ENCODE peak calls at places on chromosomes 6 and 20, in five cellular contexts. I is astrocyte, Y is dorsolateral prefrontal cortex, X is AG04450, O is HepG2. Q is an unnamed sample.

GRCh38 chr6:30740540-30740870 is 2.0 kb downstream of the FLOT1 start:
- DNase-seq in Y (no peak), O (no peak), I (no peak), X (no peak), Q (no peak)

GRCh38 chr6:43648248-43648647 is 3.4 kb downstream of the RSPH9 start:
- DNase-seq in O (no peak), X (no peak), Y (no peak), I (no peak), Q (no peak)

GRCh38 chr6:33803571-33804053 is at the start of gene MLN:
- DNase-seq in X (no peak), Y (no peak), I (no peak), O (no peak), Q (no peak)

GRCh38 chr20:64165866-64166600 is 1.8 kb downstream of the MYT1 start:
- DNase-seq in X (no peak), O (no peak), Y (no peak), I (no peak), Q (no peak)

GRCh38 chr6:137989696-137990095 is 117.5 kb downstream of the PERP start:
- DNase-seq in O (no peak), I (peak; percentile 22), X (no peak), Y (no peak), Q (no peak)

GRCh38 chr20:50995506-50995905 is 27.4 kb downstream of the KCNG1 start:
- DNase-seq in Y (no peak), I (no peak), X (no peak), O (no peak), Q (no peak)

GRCh38 chr6:96611342-96611964 is 48.5 kb downstream of the FHL5 start:
- DNase-seq in Y (no peak), O (no peak), X (no peak), I (no peak), Q (no peak)

GRCh38 chr6:24888967-24889366 is 46.8 kb downstream of the RIPOR2 start:
- DNase-seq in O (no peak), X (no peak), Y (no peak), I (no peak), Q (no peak)

GRCh38 chr6:21754891-21755290 is 161.3 kb downstream of the SOX4 start:
- DNase-seq in Y (no peak), O (no peak), X (no peak), I (peak; percentile 85), Q (peak; percentile 86)

GRCh38 chr6:133254552-133255228 is 13.5 kb downstream of the EYA4 start:
- DNase-seq in O (no peak), I (peak; percentile 47), Y (no peak), X (no peak), Q (no peak)

GRCh38 chr20:44747166-44748004 is 1.7 kb downstream of the KCNK15 start:
- DNase-seq in Y (peak; percentile 94), I (peak; percentile 50), X (peak; percentile 13), O (peak; percentile 64), Q (peak; percentile 93)

GRCh38 chr6:167093922-167094432 is 28.9 kb upstream of the CCR6 start:
- DNase-seq in I (no peak), Y (no peak), X (no peak), O (no peak), Q (no peak)

GRCh38 chr20:6583134-6583738 is 184.2 kb upstream of the BMP2 start:
- DNase-seq in O (peak; percentile 61), I (peak; percentile 25), X (no peak), Y (peak; percentile 29), Q (peak; percentile 57)

GRCh38 chr6:157597461-157598312 is 216.7 kb downstream of the ZDHHC14 start:
- DNase-seq in Y (peak; percentile 42), O (peak; percentile 56), I (no peak), X (no peak), Q (peak; percentile 39)

GRCh38 chr6:79750806-79751205 is 119.7 kb downstream of the SH3BGRL2 start:
- DNase-seq in Y (no peak), X (no peak), O (no peak), I (no peak), Q (no peak)

GRCh38 chr20:46243707-46244628 is 64.3 kb downstream of the CDH22 start:
- DNase-seq in O (no peak), Y (no peak), X (no peak), I (no peak), Q (peak; percentile 85)

GRCh38 chr20:2914160-2914559 is 40.9 kb downstream of the PTPRA start:
- DNase-seq in I (no peak), Y (no peak), O (peak; percentile 71), X (no peak), Q (no peak)

GRCh38 chr6:20056350-20056992 is 155.8 kb downstream of the MBOAT1 start:
- DNase-seq in I (peak; percentile 27), X (peak; percentile 20), Y (no peak), O (peak; percentile 48), Q (peak; percentile 38)

GRCh38 chr6:109772961-109773431 is 81.9 kb downstream of the FIG4 start:
- DNase-seq in X (no peak), O (no peak), I (peak; percentile 77), Y (no peak), Q (no peak)

GRCh38 chr6:108621117-108621516 is 60.4 kb downstream of the FOXO3 start:
- DNase-seq in I (peak; percentile 81), X (peak; percentile 21), O (no peak), Y (peak; percentile 31), Q (peak; percentile 45)

GRCh38 chr20:36855241-36855657 is 20.7 kb upstream of the TLDC2 start:
- DNase-seq in I (no peak), O (no peak), X (no peak), Y (no peak), Q (no peak)

GRCh38 chr6:90434096-90434495 is 137.5 kb upstream of the BACH2 start:
- DNase-seq in I (no peak), X (no peak), Y (no peak), O (no peak), Q (no peak)

GRCh38 chr6:92559002-92559401 is 860.4 kb downstream of the EPHA7 start:
- DNase-seq in Y (no peak), X (no peak), I (no peak), O (no peak), Q (no peak)

GRCh38 chr6:40376113-40376650 is 211.0 kb downstream of the LRFN2 start:
- DNase-seq in X (no peak), Y (no peak), O (no peak), I (no peak), Q (no peak)

GRCh38 chr6:136550330-136551071 is at the start of gene MAP7:
- DNase-seq in Y (peak; percentile 29), X (no peak), I (no peak), O (no peak), Q (peak; percentile 92)

GRCh38 chr6:1904494-1904854 is 294.8 kb downstream of the FOXC1 start:
- DNase-seq in I (no peak), O (no peak), X (no peak), Y (no peak), Q (no peak)

GRCh38 chr20:4038047-4038459 is 22.7 kb upstream of the RNF24 start:
- DNase-seq in I (peak; percentile 86), O (no peak), X (no peak), Y (no peak), Q (peak; percentile 43)

GRCh38 chr6:164099535-164099982 is 685.0 kb downstream of the QKI start:
- DNase-seq in Y (no peak), O (no peak), I (peak; percentile 14), X (no peak), Q (no peak)

GRCh38 chr6:164097056-164097455 is 682.5 kb downstream of the QKI start:
- DNase-seq in O (no peak), Y (no peak), X (no peak), I (no peak), Q (no peak)

GRCh38 chr6:164095056-164095455 is 680.5 kb downstream of the QKI start:
- DNase-seq in Y (no peak), I (peak; percentile 73), X (no peak), O (no peak), Q (no peak)

GRCh38 chr6:164098857-164099534 is 684.5 kb downstream of the QKI start:
- DNase-seq in O (peak; percentile 14), X (no peak), Y (no peak), I (peak; percentile 49), Q (no peak)

GRCh38 chr6:164097557-164098398 is 683.3 kb downstream of the QKI start:
- DNase-seq in X (no peak), Y (no peak), O (no peak), I (peak; percentile 85), Q (peak; percentile 37)
- TF ChIP-seq CTCF in X (no peak), Y (no peak), O (no peak), I (peak; percentile 13), Q (no peak)

GRCh38 chr6:149458196-149458595 is 26.6 kb downstream of the ZC3H12D start:
- DNase-seq in I (no peak), X (no peak), O (no peak), Y (no peak), Q (no peak)
- H3K27ac ChIP-seq in I (no peak overlapping the region), X (no peak overlapping the region), O (no peak overlapping the region), Y (no peak overlapping the region), Q (no peak overlapping the region)

GRCh38 chr6:27177454-27178000 is 70.0 kb upstream of the PRSS16 start:
- DNase-seq in Y (peak; percentile 89), X (no peak), I (peak; percentile 77), O (peak; percentile 65), Q (peak; percentile 88)
- TF ChIP-seq CTCF in Y (no peak), X (peak; percentile 52), I (peak; percentile 40), O (peak; percentile 58), Q (peak; percentile 79)

GRCh38 chr20:62876826-62877728 is 15.5 kb upstream of the TCFL5 start:
- DNase-seq in O (no peak), Y (no peak), I (no peak), X (no peak), Q (no peak)
- H3K27ac ChIP-seq in O (no peak overlapping the region), Y (peak overlapping the region; percentile 92), I (no peak overlapping the region), X (no peak overlapping the region), Q (peak overlapping the region; percentile 80)

GRCh38 chr6:111761783-111762312 is 111.4 kb downstream of the FYN start:
- DNase-seq in O (no peak), I (no peak), X (no peak), Y (peak; percentile 49), Q (no peak)

GRCh38 chr6:111765681-111766523 is 107.3 kb downstream of the FYN start:
- DNase-seq in O (no peak), X (no peak), I (peak; percentile 66), Y (no peak), Q (no peak)

GRCh38 chr6:111766524-111766857 is 106.8 kb downstream of the FYN start:
- DNase-seq in Y (no peak), X (no peak), I (no peak), O (no peak), Q (no peak)

GRCh38 chr6:111764238-111765182 is 108.7 kb downstream of the FYN start:
- DNase-seq in I (peak; percentile 61), X (no peak), O (no peak), Y (no peak), Q (no peak)

DNA sequence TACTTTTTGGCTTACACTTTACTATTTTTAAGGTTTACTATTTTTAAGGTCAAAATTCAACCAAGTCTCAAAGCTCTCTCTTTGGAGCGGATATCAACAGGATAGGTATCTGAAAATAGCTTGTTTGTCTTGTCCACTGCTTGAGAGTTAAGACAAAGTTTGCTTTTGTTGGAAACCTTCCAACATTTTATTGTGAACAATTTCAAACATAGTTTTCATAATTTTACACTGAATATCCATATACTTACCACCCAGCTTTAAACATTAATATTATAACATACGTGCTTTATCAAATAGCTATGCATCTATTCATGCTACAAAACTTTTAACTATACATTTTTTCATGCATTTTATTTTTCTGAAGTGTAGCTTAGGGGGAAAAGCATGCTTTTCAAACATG is 109.9 kb downstream of the FYN start:
- DNase-seq in O (no peak), Y (no peak), I (peak; percentile 38), X (no peak), Q (no peak)
- TF ChIP-seq CTCF in O (no peak), Y (no peak), I (no peak), X (no peak), Q (no peak)